ENCODE peak calls at places on chromosomes 5 and 9, in eight cellular contexts. G is stomach, H is tibial nerve, U is ovary, R is K562, S is upper lobe of left lung, M is sigmoid colon, D is A549. T is an unnamed sample. For H3K9me3, the result is how much of the 10 kb centered on the place peaks cover.

GRCh38 chr5:59955241-59955640 is 61.7 kb upstream of the PDE4D start:
- DNase-seq in D (no peak), R (no peak), H (no peak), U (no peak), G (no peak), S (no peak), M (no peak), T (no peak)

GRCh38 chr9:35306281-35306680 is 144.5 kb downstream of the UNC13B start:
- DNase-seq in H (no peak), U (no peak), G (no peak), S (no peak), M (no peak), D (no peak), R (no peak), T (no peak)

GRCh38 chr9:124350485-124351263 is 64.6 kb downstream of the PSMB7 start:
- DNase-seq in H (no peak), M (peak), G (no peak), S (no peak), U (no peak), R (no peak), D (no peak), T (no peak)

GRCh38 chr5:56564451-56565223 is 250.7 kb upstream of the MAP3K1 start:
- DNase-seq in D (no peak), G (no peak), H (no peak), M (no peak), U (no peak), S (no peak), R (no peak), T (peak)

GRCh38 chr5:170467000-170467707 is 36.7 kb upstream of the KCNIP1 start:
- DNase-seq in G (no peak), R (no peak), S (no peak), H (no peak), M (no peak), D (peak), U (no peak), T (peak)

GRCh38 chr5:5332287-5332686 is 90.2 kb upstream of the ICE1 start:
- DNase-seq in G (no peak), S (no peak), M (no peak), U (no peak), D (no peak), R (no peak), H (no peak), T (no peak)

GRCh38 chr5:39476466-39477215 is 51.9 kb upstream of the DAB2 start:
- DNase-seq in D (no peak), U (no peak), S (no peak), R (no peak), G (no peak), H (no peak), M (no peak), T (no peak)

GRCh38 chr9:128913995-128914772 is 6.6 kb upstream of the PHYHD1 start:
- DNase-seq in R (no peak), H (no peak), G (no peak), U (no peak), S (peak), D (no peak), M (no peak), T (no peak)

GRCh38 chr5:56501949-56502557 is 268.9 kb upstream of the ANKRD55 start:
- DNase-seq in S (no peak), R (no peak), D (no peak), H (no peak), M (no peak), G (no peak), U (no peak), T (no peak)

GRCh38 chr9:128895556-128895955 is 13.6 kb downstream of the LRRC8A start:
- DNase-seq in M (no peak), D (no peak), R (no peak), U (no peak), S (no peak), H (no peak), G (no peak), T (no peak)

GRCh38 chr5:102241809-102242421 is 54.2 kb downstream of the SLCO4C1 start:
- DNase-seq in D (no peak), H (no peak), M (no peak), R (no peak), U (no peak), S (no peak), G (no peak), T (no peak)

GRCh38 chr9:99030082-99030481 is 74.8 kb upstream of the TGFBR1 start:
- DNase-seq in H (no peak), U (no peak), S (no peak), M (no peak), D (no peak), G (no peak), R (no peak), T (no peak)

GRCh38 chr5:111548992-111549649 is 36.8 kb upstream of the STARD4 start:
- DNase-seq in G (peak), D (peak), U (no peak), S (no peak), H (no peak), M (no peak), R (no peak), T (no peak)

GRCh38 chr9:121974421-121974820 is 118.7 kb downstream of the TTLL11 start:
- DNase-seq in H (no peak), G (no peak), R (no peak), U (no peak), S (no peak), D (no peak), M (no peak), T (no peak)

DNA sequence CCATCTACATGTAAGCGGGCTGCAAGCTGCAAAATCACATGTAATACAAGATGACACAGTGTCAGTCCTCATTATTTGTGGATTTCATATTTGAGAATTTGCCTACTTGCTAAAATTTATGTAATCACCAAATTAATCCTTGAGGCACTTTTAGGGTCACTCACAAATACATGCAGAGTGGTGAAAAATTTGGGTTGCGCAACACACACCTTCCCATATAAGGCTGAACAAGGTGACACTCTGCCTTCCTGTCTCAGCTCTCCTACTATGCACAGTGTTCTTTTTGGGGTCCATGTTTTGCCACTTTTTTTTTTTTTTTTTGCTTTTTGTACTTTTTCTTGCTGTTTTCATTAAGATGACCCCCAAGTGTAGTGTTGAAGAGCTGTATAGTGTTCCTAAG is 111.0 kb downstream of the FBXL7 start:
- DNase-seq in S (no peak), R (no peak), M (no peak), H (no peak), U (no peak), D (no peak), G (no peak), T (peak)
- H3K9me3 ChIP-seq in S (under half), R (under half), M (under half), H (under half), U (under half), D (under half), G (under half), T (under half)

GRCh38 chr5:27308151-27308550 is 269.8 kb upstream of the CDH9 start:
- DNase-seq in R (no peak), G (no peak), H (no peak), D (no peak), M (no peak), S (no peak), U (no peak), T (no peak)
- TF ChIP-seq EP300 in R (no peak), G (no peak), H (no peak), D (no peak), M (no peak), S (no peak), U (no peak), T (no peak)

GRCh38 chr9:101486693-101487442 is 46.8 kb upstream of the RNF20 start:
- DNase-seq in D (peak), M (peak), H (no peak), R (peak), S (peak), U (peak), G (peak), T (no peak)
- TF ChIP-seq POLR2A in D (peak), M (peak), H (peak), R (peak), S (peak), U (peak), G (no peak), T (no peak)

DNA sequence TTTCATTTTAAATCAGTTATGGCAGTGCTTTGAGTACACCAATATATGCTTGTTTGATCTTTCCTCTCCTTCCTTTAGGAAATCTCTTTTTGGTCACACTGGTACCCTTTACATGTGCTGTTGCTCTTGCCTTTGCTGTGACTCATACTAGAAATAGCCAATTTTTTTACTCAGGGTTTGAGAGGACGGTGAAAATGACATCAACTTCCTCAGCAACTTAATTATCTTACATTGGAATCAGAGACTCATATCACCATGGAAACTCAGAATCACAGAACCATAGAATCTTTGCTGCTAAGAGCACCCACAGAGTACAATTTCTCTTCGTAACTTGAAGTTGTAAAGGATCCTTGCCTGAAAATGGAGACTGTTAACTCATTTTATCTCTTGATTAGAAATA is 13.8 kb upstream of the ZNF300 start:
- DNase-seq in M (no peak), H (no peak), R (no peak), S (no peak), U (no peak), G (no peak), D (no peak), T (no peak)
- H3K9me3 ChIP-seq in M (under half), H (under half), R (under half), S (under half), U (under half), G (half or more), D (under half), T (half or more)

GRCh38 chr5:68330564-68330963 is 115.0 kb downstream of the PIK3R1 start:
- DNase-seq in G (no peak), S (no peak), D (no peak), M (no peak), H (no peak), U (no peak), R (no peak), T (no peak)
- TF ChIP-seq EP300 in G (no peak), S (no peak), D (no peak), M (no peak), H (no peak), U (no peak), R (no peak), T (no peak)